ENCODE peak calls at places on chromosomes 16 and 17, in four cellular contexts. Z is H1, R is heart left ventricle, K is ovary. P is an unnamed sample.

GRCh38 chr17:64736804-64737492 is 74.8 kb upstream of the SMURF2 start:
- DNase-seq in K (no peak), R (no peak), Z (no peak), P (no peak)

GRCh38 chr16:89607937-89608740 is 5.3 kb upstream of the DPEP1 start:
- DNase-seq in K (no peak), Z (no peak), R (no peak), P (no peak)

GRCh38 chr17:79039171-79039570 is 15.2 kb downstream of the C1QTNF1 start:
- DNase-seq in K (peak; percentile 23), Z (no peak), R (no peak), P (peak; percentile 36)

GRCh38 chr17:42844761-42845555 is 578 bp downstream of the AOC2 start:
- DNase-seq in Z (no peak), R (no peak), K (no peak), P (no peak)

GRCh38 chr16:81798311-81799137 is 19.4 kb downstream of the PLCG2 start:
- DNase-seq in K (no peak), R (no peak), Z (no peak), P (no peak)

GRCh38 chr17:45841883-45842525 is 2.7 kb upstream of the SPPL2C start:
- DNase-seq in Z (no peak), R (no peak), K (no peak), P (no peak)

GRCh38 chr16:4847774-4848587 is 700 bp downstream of the UBN1 start:
- DNase-seq in K (peak; percentile 70), R (peak; percentile 54), Z (no peak), P (peak; percentile 81)

GRCh38 chr16:84724619-84725307 is 25.0 kb downstream of the USP10 start:
- DNase-seq in R (no peak), K (no peak), Z (no peak), P (no peak)

GRCh38 chr16:774086-775001 is 13.8 kb downstream of the MSLN start:
- DNase-seq in R (no peak), K (no peak), Z (no peak), P (no peak)

GRCh38 chr17:63032141-63032540 is 66.1 kb downstream of the TANC2 start:
- DNase-seq in Z (no peak), R (no peak), K (no peak), P (no peak)

GRCh38 chr17:41959336-41960095 is 7.1 kb upstream of the CNP start:
- DNase-seq in R (no peak), Z (no peak), K (peak; percentile 49), P (no peak)

GRCh38 chr16:4158143-4159093 is 42.2 kb upstream of the ADCY9 start:
- DNase-seq in K (no peak), Z (no peak), R (no peak), P (no peak)

GRCh38 chr17:12974319-12974661 is 43.5 kb downstream of the ELAC2 start:
- DNase-seq in R (no peak), Z (no peak), K (no peak), P (no peak)

GRCh38 chr16:66814734-66815133 is 13.3 kb upstream of the TERB1 start:
- DNase-seq in K (no peak), R (no peak), Z (no peak), P (no peak)

GRCh38 chr16:66359012-66359411 is 7.5 kb upstream of the CDH5 start:
- DNase-seq in Z (no peak), R (no peak), K (no peak), P (no peak)

GRCh38 chr17:8393470-8394231 is 4.0 kb downstream of the RNF222 start:
- DNase-seq in R (no peak), K (no peak), Z (no peak), P (no peak)

GRCh38 chr17:32831223-32831622 is 45.7 kb downstream of the MYO1D start:
- DNase-seq in Z (no peak), K (no peak), R (no peak), P (no peak)

GRCh38 chr16:88456356-88457292 is 3.5 kb downstream of the ZFPM1 start:
- DNase-seq in Z (no peak), K (no peak), R (no peak), P (no peak)
- H3K4me1 ChIP-seq in Z (peaks cover 23% of the 10 kb centered on the region), K (peaks cover 19% of the 10 kb centered on the region), R (peaks cover 52% of the 10 kb centered on the region), P (no peaks in the 10 kb centered on the region)

GRCh38 chr17:57672205-57672632 is 72.9 kb downstream of the CCDC182 start:
- DNase-seq in K (no peak), Z (no peak), R (no peak), P (no peak)

GRCh38 chr17:57669671-57670529 is 75.2 kb downstream of the CCDC182 start:
- DNase-seq in Z (no peak), K (no peak), R (no peak), P (peak; percentile 19)

GRCh38 chr17:57670769-57671545 is 74.1 kb downstream of the CCDC182 start:
- DNase-seq in R (no peak), Z (no peak), K (no peak), P (no peak)

GRCh38 chr17:57672971-57673370 is 72.1 kb downstream of the CCDC182 start:
- DNase-seq in R (no peak), K (no peak), Z (no peak), P (no peak)

GRCh38 chr17:57671546-57672204 is 73.4 kb downstream of the CCDC182 start:
- DNase-seq in Z (peak; percentile 81), R (peak; percentile 82), K (peak; percentile 81), P (peak; percentile 89)
- TF ChIP-seq POLR2A in Z (no peak), R (no peak), K (no peak), P (no peak)

DNA sequence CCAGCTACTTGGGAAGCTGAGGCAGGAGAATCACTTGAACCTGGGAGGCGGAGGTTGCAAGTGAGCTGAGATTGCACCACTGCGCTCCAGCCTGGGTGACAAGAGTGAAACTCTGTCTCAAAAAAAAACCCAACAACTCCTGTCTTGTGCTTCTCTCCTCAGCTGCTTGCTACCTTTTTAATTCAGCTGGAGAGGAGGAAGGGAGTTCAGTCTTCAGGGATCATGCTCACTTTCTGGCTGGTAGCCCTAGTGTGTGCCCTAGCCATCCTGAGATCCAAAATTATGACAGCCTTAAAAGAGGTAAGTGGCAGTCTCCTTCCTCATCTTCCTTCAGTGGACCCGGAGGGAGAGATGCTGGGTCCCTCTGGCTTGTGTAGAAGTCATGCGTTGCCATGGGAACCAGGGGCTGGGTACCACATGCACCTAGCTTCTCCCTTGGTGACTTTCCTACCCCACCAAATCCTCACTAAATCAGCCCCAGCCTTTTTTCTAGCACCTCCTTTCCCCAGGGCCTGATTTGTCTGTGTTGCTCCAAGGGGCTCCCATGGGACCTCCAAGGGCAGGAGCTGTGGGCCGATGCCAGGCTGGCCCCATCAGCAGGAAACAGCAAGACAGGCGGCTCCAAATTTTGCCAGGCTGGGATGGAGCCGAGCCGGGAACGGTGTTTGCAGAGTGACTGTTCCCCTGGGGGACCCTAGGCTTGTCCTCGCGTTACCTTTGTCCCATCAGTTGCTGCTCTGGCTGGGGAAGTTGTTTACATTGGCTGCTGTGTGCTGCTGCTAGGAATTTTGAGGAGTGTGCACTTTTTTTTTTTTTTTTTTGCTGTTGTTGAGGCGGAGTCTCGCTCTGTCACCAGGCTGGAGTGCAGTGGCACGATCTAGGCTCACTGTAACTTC is 65.2 kb downstream of the ABCC1 start:
- DNase-seq in K (peak; percentile 65), Z (no peak), R (peak; percentile 67), P (peak; percentile 76)
- H3K4me1 ChIP-seq in K (peaks cover 4% of the 10 kb centered on the region), Z (no peaks in the 10 kb centered on the region), R (peaks cover 14% of the 10 kb centered on the region), P (peaks cover 16% of the 10 kb centered on the region)

DNA sequence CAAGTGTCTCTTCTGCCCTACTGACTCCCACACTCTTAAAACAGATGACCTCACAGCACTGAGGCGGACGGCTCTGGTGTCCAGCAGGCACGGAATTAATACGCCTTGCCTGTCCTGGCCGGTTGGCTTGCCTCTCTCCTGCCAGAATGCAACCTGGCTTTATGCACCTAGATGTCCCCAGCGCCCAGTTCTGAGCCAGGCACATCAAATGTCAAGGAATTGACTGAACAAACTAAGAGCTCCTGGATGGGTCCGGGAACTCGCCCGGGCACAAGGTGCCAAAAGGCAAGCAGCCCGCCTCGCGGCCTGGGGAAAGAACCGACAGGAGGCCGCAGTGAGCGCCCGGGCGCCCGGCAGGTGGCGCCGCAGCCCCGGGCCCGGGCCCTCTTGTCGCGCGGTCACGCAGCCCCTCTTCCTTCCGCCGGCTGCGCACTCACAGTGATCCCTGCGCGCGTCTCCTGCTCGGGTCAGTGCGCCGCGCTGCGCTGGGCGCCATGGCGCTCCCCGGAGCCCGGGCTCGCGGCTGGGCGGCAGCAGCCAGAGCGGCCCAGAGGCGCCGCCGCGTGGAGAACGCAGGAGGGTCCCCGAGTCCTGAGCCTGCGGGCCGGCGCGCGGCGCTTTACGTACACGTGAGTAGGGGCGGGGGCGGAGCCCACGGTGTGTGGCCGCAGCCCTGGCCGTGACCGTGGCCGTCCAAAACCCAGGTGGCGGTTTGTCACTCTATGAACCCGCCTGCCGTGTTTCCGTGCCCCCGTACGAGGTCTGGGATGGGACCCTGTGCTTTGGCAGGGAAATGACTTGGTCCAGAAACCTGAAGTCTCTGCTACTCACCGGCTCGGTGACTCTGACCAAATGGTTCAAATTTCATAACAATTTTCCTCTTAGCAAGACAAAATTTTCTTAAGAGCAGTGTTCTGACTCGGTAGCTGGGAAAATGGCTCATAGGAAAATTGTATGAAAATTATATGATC is at the start of gene RSAD1:
- DNase-seq in R (peak; percentile 88), K (peak; percentile 90), Z (peak; percentile 68), P (peak; percentile 91)
- TF ChIP-seq POLR2A in R (no peak), K (peak; percentile 82), Z (peak; percentile 87), P (no peak)

GRCh38 chr16:10878644-10879498 is 1.9 kb downstream of the CIITA start:
- DNase-seq in K (peak; percentile 47), Z (no peak), R (peak; percentile 40), P (peak; percentile 70)

GRCh38 chr16:10876799-10877341 is at the start of gene CIITA:
- DNase-seq in R (peak; percentile 70), Z (no peak), K (peak; percentile 62), P (peak; percentile 87)

GRCh38 chr16:10879681-10880589 is 2.9 kb downstream of the CIITA start:
- DNase-seq in Z (no peak), K (no peak), R (no peak), P (no peak)

GRCh38 chr16:10877472-10877946 is 507 bp downstream of the CIITA start:
- DNase-seq in Z (no peak), R (no peak), K (no peak), P (no peak)

GRCh38 chr16:10878328-10878643 is 1.3 kb downstream of the CIITA start:
- DNase-seq in K (no peak), R (no peak), Z (no peak), P (no peak)
- H3K4me1 ChIP-seq in K (no peaks in the 10 kb centered on the region), R (peaks cover 71% of the 10 kb centered on the region), Z (peaks cover 2% of the 10 kb centered on the region), P (peaks cover 8% of the 10 kb centered on the region)

P was measured in sigmoid colon.